ENCODE peak calls at places on chromosomes 4 and X, in five cellular contexts. C is GM10248; A is aorta; X is activated CD8-positive, alpha-beta T cell treated with anti-CD3 and anti-CD28 coated beads, Interleukin-2, amount 10 ng/mL, durations not matched to agents 7 days and 5 days; J is A673. P is an unnamed sample.

GRCh38 chrX:105876658-105877057 is 54.3 kb downstream of the NRK start:
- DNase-seq in X (no peak), C (no peak), J (peak; percentile 26), A (no peak), P (no peak)

GRCh38 chrX:13164611-13165010 is 120.2 kb upstream of the FAM9C start:
- DNase-seq in X (no peak), A (no peak), C (no peak), J (no peak), P (no peak)

GRCh38 chr4:57305836-57306235 is 195.7 kb upstream of the IGFBP7 start:
- DNase-seq in C (no peak), J (no peak), X (no peak), A (no peak), P (no peak)

GRCh38 chr4:96698891-96699290 is 859.0 kb downstream of the PDHA2 start:
- DNase-seq in X (no peak), J (peak; percentile 4), C (no peak), A (no peak), P (no peak)

GRCh38 chrX:40866878-40867277 is 131.5 kb upstream of the MED14 start:
- DNase-seq in A (no peak), X (no peak), C (no peak), J (no peak), P (no peak)

GRCh38 chr4:7217039-7217438 is 24.7 kb downstream of the SORCS2 start:
- DNase-seq in J (no peak), C (no peak), A (no peak), X (no peak), P (no peak)

GRCh38 chr4:52837716-52838558 is 24.2 kb upstream of the RASL11B start:
- DNase-seq in X (no peak), C (no peak), J (no peak), A (no peak), P (no peak)

GRCh38 chr4:18676136-18676922 is 654.8 kb upstream of the LCORL start:
- DNase-seq in C (no peak), X (no peak), A (no peak), J (no peak), P (no peak)

GRCh38 chrX:37371578-37371981 is 22.4 kb downstream of the PRRG1 start:
- DNase-seq in C (no peak), A (peak; percentile 49), X (no peak), J (no peak), P (no peak)

GRCh38 chrX:39416547-39417262 is 615.4 kb downstream of the MID1IP1 start:
- DNase-seq in X (no peak), J (no peak), C (no peak), A (no peak), P (no peak)

GRCh38 chr4:62640296-62640695 is 1440.2 kb downstream of the ADGRL3 start:
- DNase-seq in A (no peak), X (no peak), C (no peak), J (no peak), P (no peak)

GRCh38 chrX:111083101-111083500 is 12.9 kb upstream of the PAK3 start:
- DNase-seq in C (no peak), A (no peak), J (no peak), X (no peak), P (no peak)

GRCh38 chr4:6123976-6124375 is 76.4 kb downstream of the JAKMIP1 start:
- DNase-seq in X (no peak), A (no peak), J (no peak), C (no peak), P (no peak)

GRCh38 chr4:121814756-121815155 is 8.9 kb downstream of the CCNA2 start:
- DNase-seq in C (no peak), X (no peak), J (no peak), A (no peak), P (no peak)

GRCh38 chr4:137393043-137393442 is 139.3 kb downstream of the PCDH18 start:
- DNase-seq in C (no peak), A (peak; percentile 48), X (no peak), J (no peak), P (no peak)

GRCh38 chrX:100973411-100973810 is 3.9 kb downstream of the ARL13A start:
- DNase-seq in A (no peak), J (no peak), C (no peak), X (no peak), P (no peak)

GRCh38 chrX:8067754-8068469 is 103.2 kb downstream of the VCX2 start:
- DNase-seq in C (no peak), X (no peak), J (peak; percentile 41), A (no peak), P (no peak)

GRCh38 chr4:162523171-162523570 is 359.4 kb upstream of the FSTL5 start:
- DNase-seq in A (no peak), J (peak; percentile 10), C (no peak), X (no peak), P (no peak)

GRCh38 chr4:184265566-184266351 is 48.1 kb upstream of the ENPP6 start:
- DNase-seq in J (peak; percentile 35), A (no peak), C (no peak), X (peak; percentile 21), P (peak; percentile 8)

GRCh38 chrX:19544693-19545305 is 29.5 kb upstream of the MAP3K15 start:
- DNase-seq in J (peak; percentile 69), C (peak; percentile 64), X (peak; percentile 55), A (no peak), P (no peak)

GRCh38 chr4:476501-476900 is 22.5 kb downstream of the ZNF721 start:
- DNase-seq in C (no peak), X (no peak), A (no peak), J (no peak), P (peak; percentile 69)

GRCh38 chr4:153668647-153669046 is 15.4 kb upstream of the TLR2 start:
- DNase-seq in C (no peak), J (no peak), A (no peak), X (no peak), P (no peak)

GRCh38 chr4:73573794-73574528 is 46.3 kb downstream of the RASSF6 start:
- DNase-seq in C (peak; percentile 45), X (peak; percentile 41), A (peak; percentile 56), J (peak; percentile 73), P (no peak)

GRCh38 chr4:158139086-158139485 is 33.7 kb downstream of the GASK1B start:
- DNase-seq in J (no peak), C (no peak), X (no peak), A (no peak), P (no peak)

GRCh38 chr4:153383131-153383530 is 38.6 kb downstream of the MND1 start:
- DNase-seq in X (no peak), J (peak; percentile 18), C (no peak), A (no peak), P (no peak)

GRCh38 chrX:14779589-14779988 is 93.3 kb downstream of the FANCB start:
- DNase-seq in X (no peak), A (no peak), C (no peak), J (no peak), P (no peak)

GRCh38 chrX:53263597-53264094 is 17.7 kb downstream of the IQSEC2 start:
- DNase-seq in J (no peak), C (no peak), X (peak; percentile 40), A (no peak), P (no peak)

GRCh38 chrX:31038585-31039326 is 33.1 kb downstream of the FTHL17 start:
- DNase-seq in J (peak; percentile 63), X (peak; percentile 39), A (no peak), C (peak; percentile 19), P (no peak)